ENCODE peak calls at places on chromosomes 6 and 20, in four cellular contexts. N is PC-3, W is brain microvascular endothelial cell, M is esophagus squamous epithelium. E is an unnamed sample.

GRCh38 chr6:80304014-80304413 is 197.5 kb downstream of the BCKDHB start:
- DNase-seq in N (no peak), W (no peak), M (no peak), E (no peak)

GRCh38 chr6:53543341-53544010 is 1.4 kb downstream of the GCLC start:
- DNase-seq in N (peak; percentile 17), W (no peak), M (no peak), E (peak; percentile 23)

GRCh38 chr6:113954653-113955052 is 16.3 kb downstream of the HDAC2 start:
- DNase-seq in N (no peak), W (no peak), M (no peak), E (no peak)

GRCh38 chr20:3483784-3484183 is 13.0 kb downstream of the ATRN start:
- DNase-seq in N (peak; percentile 37), W (no peak), M (no peak), E (peak; percentile 27)

GRCh38 chr20:62578294-62578897 is 63.9 kb upstream of the SLCO4A1 start:
- DNase-seq in N (peak; percentile 11), W (no peak), M (no peak), E (no peak)

GRCh38 chr20:8663424-8663823 is 405.5 kb upstream of the PLCB4 start:
- DNase-seq in N (no peak), W (no peak), M (no peak), E (no peak)

GRCh38 chr6:152954443-152954842 is 28.4 kb downstream of the FBXO5 start:
- DNase-seq in N (peak; percentile 24), W (no peak), M (no peak), E (no peak)

GRCh38 chr20:37385659-37386504 is 39.9 kb downstream of the SRC start:
- DNase-seq in N (no peak), W (no peak), M (no peak), E (no peak)

GRCh38 chr6:43989556-43990248 is 137.6 kb downstream of the MRPL14 start:
- DNase-seq in N (no peak), W (no peak), M (no peak), E (no peak)

GRCh38 chr6:69866351-69867074 is at the start of gene COL19A1:
- DNase-seq in N (peak; percentile 1), W (no peak), M (peak; percentile 3), E (no peak)

GRCh38 chr6:107679457-107679856 is 144.7 kb downstream of the SCML4 start:
- DNase-seq in N (no peak), W (peak; percentile 76), M (no peak), E (no peak)

GRCh38 chr20:1391640-1392442 is 1.0 kb downstream of the FKBP1A start:
- DNase-seq in N (peak; percentile 63), W (no peak), M (no peak), E (peak; percentile 56)

GRCh38 chr20:58109126-58109880 is 119.2 kb downstream of the ANKRD60 start:
- DNase-seq in N (peak; percentile 96), W (peak; percentile 80), M (no peak), E (peak; percentile 57)

GRCh38 chr20:10089871-10090587 is 55.2 kb downstream of the ANKEF1 start:
- DNase-seq in N (no peak), W (no peak), M (no peak), E (no peak)

GRCh38 chr6:162046324-162046723 is 681.2 kb downstream of the PRKN start:
- DNase-seq in N (no peak), W (no peak), M (no peak), E (no peak)

GRCh38 chr6:93164781-93165180 is 254.6 kb downstream of the EPHA7 start:
- DNase-seq in N (peak; percentile 31), W (no peak), M (no peak), E (no peak)

GRCh38 chr6:14146459-14147096 is 29.0 kb downstream of the CD83 start:
- DNase-seq in N (no peak), W (no peak), M (no peak), E (no peak)

GRCh38 chr6:31010393-31011060 is at the start of gene MUC22:
- DNase-seq in N (peak; percentile 66), W (peak; percentile 45), M (no peak), E (peak; percentile 41)

GRCh38 chr6:123091091-123091895 is 95.3 kb downstream of the CLVS2 start:
- DNase-seq in N (peak; percentile 79), W (peak; percentile 76), M (no peak), E (peak; percentile 84)

GRCh38 chr6:140001005-140001404 is 626.6 kb upstream of the CITED2 start:
- DNase-seq in N (no peak), W (no peak), M (no peak), E (no peak)

GRCh38 chr20:25288291-25289181 is 40.7 kb downstream of the PYGB start:
- DNase-seq in N (no peak), W (no peak), M (no peak), E (no peak)

GRCh38 chr6:3277251-3277650 is 18.5 kb downstream of the PSMG4 start:
- DNase-seq in N (no peak), W (no peak), M (no peak), E (no peak)

GRCh38 chr6:551405-551804 is 105.5 kb downstream of the HUS1B start:
- DNase-seq in N (peak; percentile 47), W (peak; percentile 65), M (no peak), E (peak; percentile 59)

GRCh38 chr6:83859410-83860346 is at the start of gene CYB5R4:
- DNase-seq in N (peak; percentile 92), W (peak; percentile 96), M (peak; percentile 63), E (peak; percentile 95)
- TF ChIP-seq CTCF in N (peak; percentile 47), W (peak; percentile 68), M (no peak), E (peak; percentile 31)

GRCh38 chr6:42269974-42270510 is 52.4 kb upstream of the MRPS10 start:
- DNase-seq in N (no peak), W (no peak), M (no peak), E (no peak)
- TF ChIP-seq CTCF in N (no peak), W (no peak), M (no peak), E (no peak)

DNA sequence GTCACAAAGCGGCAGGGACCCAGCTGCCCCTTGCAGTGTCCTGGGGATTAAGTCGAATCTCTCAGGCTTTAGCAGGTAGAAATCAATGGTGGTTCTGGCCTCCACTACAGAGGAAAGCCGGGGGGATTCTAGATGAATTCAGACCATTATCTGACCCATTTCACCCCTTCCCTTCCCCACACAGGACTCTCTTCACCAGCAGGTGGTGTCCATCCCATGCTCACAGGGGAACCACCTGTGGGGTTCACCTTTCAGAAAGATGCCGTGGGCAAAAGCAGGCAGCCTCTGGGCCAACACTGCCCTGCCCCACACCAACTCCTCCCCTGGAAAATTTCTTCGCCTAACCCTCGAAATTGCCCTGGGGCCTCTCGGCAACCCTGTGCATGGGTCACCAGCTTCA is 123.8 kb upstream of the GGTLC1 start:
- DNase-seq in N (no peak), W (no peak), M (no peak), E (no peak)
- TF ChIP-seq CTCF in N (peak; percentile 46), W (no peak), M (no peak), E (no peak)

DNA sequence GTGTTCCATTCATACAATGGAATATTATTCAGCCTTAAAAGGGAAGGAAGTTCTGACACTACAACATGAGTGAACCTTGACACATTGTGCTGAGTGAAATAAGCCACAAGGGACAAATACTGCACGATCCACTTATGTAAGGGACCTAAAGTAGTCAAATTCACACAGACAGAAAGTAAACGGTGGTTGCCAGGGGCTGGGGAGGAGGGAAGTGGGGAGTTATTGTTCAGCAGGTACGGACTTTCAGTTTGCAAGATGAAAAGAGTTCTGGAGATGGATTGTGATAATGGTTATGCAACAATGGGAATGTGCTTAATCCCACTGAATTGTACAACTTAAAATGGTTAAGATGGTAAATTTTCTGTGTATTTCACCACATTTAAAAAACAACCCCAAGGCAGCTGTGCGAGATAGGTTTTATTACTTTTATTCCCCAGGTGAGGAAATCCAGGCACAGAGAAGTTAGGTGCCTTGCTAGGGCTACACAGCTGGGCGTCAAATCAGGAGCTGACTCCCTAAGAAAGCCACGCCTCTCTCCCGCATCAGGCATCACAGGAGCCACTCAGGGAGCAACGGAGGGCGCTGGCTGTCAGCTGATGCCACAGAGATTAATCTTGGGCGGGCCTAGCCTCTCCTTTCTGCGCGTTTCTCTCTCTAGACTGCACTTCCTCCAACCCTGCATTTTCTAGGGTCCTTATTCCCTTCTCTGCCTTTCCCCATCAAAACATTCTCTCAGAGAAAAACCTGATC is 9.3 kb upstream of the TRAF3IP2 start:
- DNase-seq in N (no peak), W (no peak), M (no peak), E (no peak)
- TF ChIP-seq CTCF in N (no peak), W (no peak), M (no peak), E (no peak)

DNA sequence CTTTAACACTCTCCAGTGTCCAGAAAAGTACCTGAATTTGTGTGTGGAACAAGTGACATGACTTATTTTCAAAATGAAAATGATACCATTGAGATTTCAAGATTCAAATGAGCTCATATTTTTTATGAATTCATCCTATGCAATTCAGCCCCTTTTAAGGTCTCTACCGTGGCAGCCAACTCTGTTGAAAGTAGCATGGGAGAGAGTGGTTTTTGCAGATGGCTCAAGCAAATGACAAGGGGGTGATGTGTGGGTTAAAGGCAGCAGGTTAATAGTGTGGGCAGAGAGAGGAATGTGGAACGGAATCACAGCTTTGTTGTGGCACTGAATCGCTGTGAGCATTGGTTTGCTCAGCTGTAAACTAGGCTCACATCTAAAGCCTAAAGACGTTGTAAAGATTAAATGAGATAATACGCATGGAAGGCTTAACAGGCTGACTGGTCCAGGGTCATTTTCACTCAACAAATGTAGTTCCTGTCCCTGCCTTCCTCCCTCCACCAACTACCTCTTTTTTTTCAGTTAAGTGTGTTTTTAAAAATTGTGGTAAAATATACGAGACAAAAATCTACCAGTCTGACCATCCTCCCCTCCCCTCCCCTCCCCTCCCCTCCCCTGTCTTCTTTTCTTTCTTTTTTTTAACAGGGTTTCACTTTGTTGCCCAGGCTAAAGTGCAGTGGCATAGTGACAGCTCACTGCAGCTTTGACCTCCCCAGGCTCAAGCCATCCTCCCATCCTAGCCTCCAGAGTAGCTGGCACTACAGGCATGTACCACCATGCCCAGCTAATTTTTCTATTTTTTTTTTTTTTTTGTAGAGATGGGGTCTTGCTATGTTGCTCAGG is 114.7 kb upstream of the ZNF217 start:
- DNase-seq in N (peak; percentile 96), W (peak; percentile 29), M (no peak), E (no peak)
- TF ChIP-seq CTCF in N (no peak), W (no peak), M (no peak), E (no peak)

DNA sequence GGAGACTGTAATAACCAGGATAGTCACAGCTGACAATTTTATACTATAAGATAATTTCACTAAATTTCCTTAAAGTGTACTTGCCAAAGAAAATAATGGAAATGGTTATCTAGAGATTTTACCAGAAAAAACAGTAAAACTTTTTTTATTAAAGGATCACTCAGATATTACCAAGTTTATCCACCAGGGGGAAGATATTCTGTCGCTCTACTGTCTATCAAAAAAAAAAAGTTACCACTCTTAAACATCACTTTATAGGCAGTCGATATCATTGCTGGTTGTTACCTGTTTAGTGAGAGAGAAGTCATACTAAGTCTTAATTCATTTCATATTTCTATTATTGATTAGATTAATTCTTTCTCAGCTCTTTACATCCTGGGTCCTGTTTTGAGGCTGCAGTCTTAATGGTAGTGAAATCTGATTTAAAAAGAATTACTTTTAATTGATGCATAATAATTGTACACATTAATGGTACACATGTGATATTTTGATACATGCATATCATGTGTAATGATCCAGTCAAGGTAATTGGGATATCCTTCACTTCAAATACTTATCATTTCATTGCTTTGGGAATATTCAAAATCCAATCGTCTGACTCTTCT is 18.9 kb downstream of the L3MBTL3 start:
- DNase-seq in N (peak; percentile 40), W (no peak), M (no peak), E (peak; percentile 28)
- TF ChIP-seq CTCF in N (peak; percentile 56), W (peak; percentile 37), M (peak; percentile 33), E (peak; percentile 47)